ENCODE peak calls at places on chromosomes 11 and 22, in five cellular contexts. D, K, G, C and L are unnamed samples.

GRCh38 chr11:7665473-7666291 is 7.6 kb downstream of the CYB5R2 start:
- DNase-seq in D (peak; percentile 78), K (peak; percentile 61), G (peak; percentile 62), C (peak; percentile 88), L (peak; percentile 79)

GRCh38 chr11:131868769-131869482 is 498.5 kb downstream of the NTM start:
- DNase-seq in D (no peak), K (no peak), G (no peak), C (no peak), L (no peak)

GRCh38 chr22:44371741-44372525 is 59.2 kb upstream of the SHISAL1 start:
- DNase-seq in D (no peak), K (no peak), G (no peak), C (no peak), L (no peak)

GRCh38 chr22:35752172-35752832 is 34.6 kb downstream of the APOL5 start:
- DNase-seq in D (no peak), K (no peak), G (no peak), C (no peak), L (no peak)

GRCh38 chr11:75351541-75352416 is at the start of gene ARRB1:
- DNase-seq in D (peak; percentile 34), K (peak; percentile 74), G (peak; percentile 57), C (peak; percentile 80), L (peak; percentile 85)

GRCh38 chr11:43853766-43854165 is 26.9 kb upstream of the ALKBH3 start:
- DNase-seq in D (no peak), K (no peak), G (no peak), C (no peak), L (no peak)

GRCh38 chr22:31474743-31475142 is 14.9 kb downstream of the EIF4ENIF1 start:
- DNase-seq in D (no peak), K (no peak), G (no peak), C (no peak), L (peak; percentile 95)

GRCh38 chr11:28400236-28401100 is 292.3 kb downstream of the METTL15 start:
- DNase-seq in D (no peak), K (no peak), G (no peak), C (no peak), L (peak; percentile 44)

GRCh38 chr22:27372969-27373670 is 428.4 kb downstream of the MN1 start:
- DNase-seq in D (no peak), K (no peak), G (no peak), C (peak; percentile 86), L (no peak)

GRCh38 chr11:63212742-63213141 is 30.7 kb downstream of the SLC22A25 start:
- DNase-seq in D (no peak), K (peak; percentile 25), G (no peak), C (no peak), L (peak; percentile 39)

GRCh38 chr22:29310863-29311339 is 4.5 kb downstream of the GAS2L1 start:
- DNase-seq in D (peak; percentile 67), K (no peak), G (peak; percentile 32), C (peak; percentile 94), L (peak; percentile 99)

GRCh38 chr11:64499261-64500004 is 91.6 kb upstream of the SLC22A12 start:
- DNase-seq in D (no peak), K (no peak), G (no peak), C (peak; percentile 45), L (no peak)

GRCh38 chr11:81470446-81470845 is 1263.2 kb downstream of the FAM181B start:
- DNase-seq in D (no peak), K (no peak), G (no peak), C (peak; percentile 19), L (no peak)

GRCh38 chr22:40541300-40541699 is 95.2 kb downstream of the MRTFA start:
- DNase-seq in D (no peak), K (no peak), G (no peak), C (no peak), L (no peak)

GRCh38 chr11:75422248-75423231 is 10.5 kb downstream of the KLHL35 start:
- DNase-seq in D (no peak), K (no peak), G (no peak), C (peak; percentile 36), L (no peak)

GRCh38 chr22:46845281-46846153 is 83.1 kb downstream of the TBC1D22A start:
- DNase-seq in D (no peak), K (no peak), G (no peak), C (no peak), L (peak; percentile 47)

GRCh38 chr11:131922220-131922619 is 551.8 kb downstream of the NTM start:
- DNase-seq in D (no peak), K (no peak), G (no peak), C (no peak), L (no peak)

GRCh38 chr11:72243567-72244316 is at the start of gene PHOX2A:
- DNase-seq in D (no peak), K (no peak), G (no peak), C (no peak), L (no peak)

GRCh38 chr22:28032896-28033295 is 113.8 kb upstream of the PITPNB start:
- DNase-seq in D (no peak), K (no peak), G (no peak), C (peak; percentile 6), L (no peak)

GRCh38 chr11:86666193-86666592 is 6.2 kb downstream of the ME3 start:
- DNase-seq in D (no peak), K (no peak), G (no peak), C (no peak), L (no peak)

GRCh38 chr11:62889484-62890437 is 9.1 kb downstream of the SLC3A2 start:
- DNase-seq in D (no peak), K (no peak), G (no peak), C (peak; percentile 66), L (no peak)

GRCh38 chr11:128039140-128040021 is 548.0 kb downstream of the ETS1 start:
- DNase-seq in D (peak; percentile 62), K (peak; percentile 77), G (peak; percentile 64), C (peak; percentile 45), L (peak; percentile 85)

GRCh38 chr11:12090061-12090572 is 20.3 kb upstream of the MICAL2 start:
- DNase-seq in D (no peak), K (no peak), G (no peak), C (peak; percentile 35), L (peak; percentile 34)

GRCh38 chr11:120134106-120134930 is 3.6 kb downstream of the TRIM29 start:
- DNase-seq in D (peak; percentile 9), K (no peak), G (no peak), C (peak; percentile 14), L (no peak)

GRCh38 chr11:43396617-43397016 is 37.9 kb downstream of the TTC17 start:
- DNase-seq in D (no peak), K (no peak), G (no peak), C (no peak), L (no peak)

GRCh38 chr11:6736495-6737121 is 35.2 kb downstream of the OR2AG2 start:
- DNase-seq in D (no peak), K (no peak), G (no peak), C (no peak), L (no peak)

GRCh38 chr11:17397311-17398002 is 9.0 kb upstream of the KCNJ11 start:
- DNase-seq in D (no peak), K (no peak), G (no peak), C (no peak), L (no peak)

GRCh38 chr11:119341222-119342022 is 739 bp upstream of the C1QTNF5 start:
- DNase-seq in D (no peak), K (no peak), G (no peak), C (no peak), L (no peak)

DNA sequence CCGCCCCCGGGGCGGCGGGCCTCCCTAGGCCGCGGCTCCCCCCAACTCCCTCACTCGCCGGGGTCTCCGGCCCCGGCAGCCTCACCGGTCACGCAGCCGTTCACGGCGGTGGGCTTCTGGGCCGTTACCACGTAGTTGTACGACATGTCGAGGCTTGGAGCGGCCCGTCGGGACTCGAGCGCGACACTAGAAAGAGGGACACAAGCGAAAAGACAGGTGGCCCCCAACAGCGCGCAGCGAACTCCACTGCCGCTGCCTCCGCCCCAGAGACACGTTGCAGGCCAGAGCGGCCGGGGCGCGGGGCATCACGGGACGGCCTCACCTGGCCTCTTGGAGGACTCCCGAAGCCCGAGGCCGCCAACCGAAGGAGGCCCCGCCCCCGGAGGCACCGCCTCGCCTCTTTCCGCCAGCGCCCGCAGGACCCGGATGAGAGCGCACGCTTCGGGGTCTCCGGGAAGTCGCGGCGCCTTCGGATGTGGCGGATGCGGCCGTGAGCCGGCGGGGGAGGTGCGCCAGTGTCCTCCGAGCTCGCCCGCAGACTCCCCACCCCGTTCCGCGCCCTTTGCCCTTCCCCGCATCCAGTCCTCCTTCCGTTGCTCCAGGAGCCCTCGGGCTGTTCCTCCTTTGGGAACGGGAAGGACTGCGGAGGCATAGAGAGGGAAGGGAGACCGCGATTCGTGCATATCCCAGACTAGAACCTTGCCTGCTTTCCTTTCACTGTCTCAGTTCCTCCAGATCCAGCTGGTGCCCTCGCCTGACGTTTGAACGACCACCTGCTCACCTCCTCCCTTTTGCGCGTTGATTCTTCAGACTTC is at the start of the genes DDB1 and TKFC:
- DNase-seq in D (peak; percentile 95), K (peak; percentile 98), G (peak; percentile 94), C (peak; percentile 96), L (peak; percentile 97)
- H3K4me1 ChIP-seq in D (peaks cover 16% of the 10 kb centered on the region), K (peaks cover 32% of the 10 kb centered on the region), G (peaks cover 21% of the 10 kb centered on the region), C (peaks cover 7% of the 10 kb centered on the region), L (peaks cover 40% of the 10 kb centered on the region)

GRCh38 chr11:27390318-27390958 is 27.4 kb upstream of the CCDC34 start:
- DNase-seq in D (no peak), K (no peak), G (no peak), C (no peak), L (no peak)
- H3K4me3 ChIP-seq in D (no peak overlapping the region), K (no peak overlapping the region), G (no peak overlapping the region), C (no peak overlapping the region), L (no peak overlapping the region)

DNA sequence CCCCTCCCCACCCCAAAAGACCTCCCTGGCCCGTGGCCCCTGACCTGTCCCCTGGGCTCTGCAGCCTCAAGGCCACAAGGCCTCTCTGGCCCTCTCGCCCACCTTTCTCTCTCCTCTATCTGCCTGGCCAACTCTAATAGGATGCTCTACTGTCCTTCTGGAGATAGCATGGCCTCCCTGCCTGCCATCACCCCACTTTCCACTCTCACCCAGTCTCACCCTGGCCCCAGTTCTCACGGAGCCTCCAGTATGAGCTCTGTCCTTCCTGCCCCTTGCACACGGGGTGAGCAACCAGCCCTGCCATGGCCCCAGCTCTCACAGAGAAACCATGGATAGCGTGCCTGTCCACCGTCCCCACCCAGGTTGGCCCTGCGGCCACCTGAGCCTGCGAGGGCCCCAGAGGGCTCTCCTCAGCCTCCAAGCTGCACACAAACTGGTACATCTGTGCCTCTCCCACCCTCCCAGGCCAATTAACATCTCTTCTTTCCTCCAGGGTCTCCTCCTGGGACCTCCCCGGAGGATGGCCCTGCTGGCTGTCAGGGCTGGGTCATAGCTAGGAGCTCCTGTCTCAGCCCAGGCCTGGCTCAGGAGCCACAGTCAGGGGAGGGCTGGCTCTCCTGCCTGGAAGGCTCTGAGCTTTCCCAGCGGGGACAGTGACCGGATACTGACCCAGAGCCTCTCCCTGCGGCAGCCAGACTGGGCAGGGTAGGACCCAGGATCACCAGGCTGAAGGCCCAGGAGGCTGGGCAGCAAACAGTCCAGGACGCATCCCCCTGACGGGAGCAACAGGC is 22.3 kb downstream of the RTN4R start:
- DNase-seq in D (no peak), K (no peak), G (no peak), C (no peak), L (no peak)
- H3K4me1 ChIP-seq in D (peaks cover 28% of the 10 kb centered on the region), K (peaks cover 43% of the 10 kb centered on the region), G (peaks cover 55% of the 10 kb centered on the region), C (no peaks in the 10 kb centered on the region), L (peaks cover 9% of the 10 kb centered on the region)

DNA sequence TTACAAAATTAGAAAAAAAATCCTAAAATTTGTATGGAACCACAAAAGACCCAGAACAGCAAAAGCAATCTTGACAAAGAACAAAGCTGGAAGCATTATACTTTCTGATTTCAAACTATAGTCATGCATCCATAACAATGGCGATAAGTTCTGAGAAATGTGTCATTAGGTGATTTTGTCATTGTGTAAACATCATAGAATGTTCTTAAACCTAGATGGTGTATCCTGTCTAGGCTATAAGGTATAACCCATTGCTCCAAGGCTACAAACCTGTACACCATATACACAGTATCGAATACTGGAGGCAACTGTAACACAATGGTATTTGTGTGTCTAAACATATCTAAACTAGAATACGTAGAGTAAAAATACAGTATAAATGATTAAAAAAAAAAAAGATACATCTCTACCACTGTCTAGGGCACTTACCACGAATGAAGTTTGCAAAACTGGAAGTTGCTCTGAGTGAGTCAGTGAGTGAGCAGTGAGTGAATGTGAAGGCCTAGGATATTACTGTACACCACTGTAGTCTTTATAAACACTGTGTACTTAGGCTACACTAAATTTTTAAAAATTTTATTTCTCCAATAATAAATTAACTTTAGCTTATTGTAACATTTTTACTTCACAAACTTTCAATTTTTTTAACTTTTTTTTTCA is 18.1 kb upstream of the SC5D start:
- DNase-seq in D (no peak), K (no peak), G (no peak), C (no peak), L (no peak)
- H3K4me3 ChIP-seq in D (no peak overlapping the region), K (no peak overlapping the region), G (no peak overlapping the region), C (no peak overlapping the region), L (no peak overlapping the region)